ENCODE peak calls at places on chromosome 3, in seven cellular contexts. S is EL; H is NCI-H748 treated with DMSO at 0.1 percent for 48 hours; J is DMS53; Z is brain microvascular endothelial cell; L is activated CD4-positive, alpha-beta T cell treated with anti-CD3 and anti-CD28 coated beads, Interleukin-2, amount 50 U/mL, for 24 hours; E is T-helper 9 cell. G is an unnamed sample.

GRCh38 chr3:71142440-71143161 is 440.9 kb downstream of the FOXP1 start:
- DNase-seq in H (no peak), L (no peak), S (no peak), J (peak; percentile 74), Z (no peak), E (no peak), G (no peak)

GRCh38 chr3:44468572-44469520 is 8.6 kb downstream of the ZNF445 start:
- DNase-seq in E (no peak), S (peak; percentile 52), H (no peak), L (peak; percentile 17), J (peak; percentile 2), Z (peak; percentile 63), G (no peak)

GRCh38 chr3:158768361-158768787 is 33.5 kb upstream of the MFSD1 start:
- DNase-seq in E (no peak), S (peak; percentile 55), L (no peak), J (peak; percentile 54), H (no peak), Z (peak; percentile 80), G (no peak)

GRCh38 chr3:189721873-189722665 is 90.9 kb downstream of the TP63 start:
- DNase-seq in E (no peak), S (no peak), L (no peak), H (no peak), J (no peak), Z (no peak), G (no peak)

GRCh38 chr3:139388077-139388476 is 1.4 kb downstream of the COPB2 start:
- DNase-seq in J (no peak), H (no peak), L (no peak), E (no peak), Z (no peak), S (no peak), G (no peak)

GRCh38 chr3:179541596-179541995 is 21.1 kb upstream of the ACTL6A start:
- DNase-seq in E (no peak), S (no peak), Z (no peak), L (no peak), J (no peak), H (no peak), G (no peak)

GRCh38 chr3:171334465-171334811 is 125.8 kb downstream of the TNIK start:
- DNase-seq in Z (no peak), J (peak; percentile 83), E (no peak), L (no peak), S (no peak), H (no peak), G (no peak)

GRCh38 chr3:154602241-154602640 is 172.3 kb upstream of the GPR149 start:
- DNase-seq in L (no peak), E (no peak), J (no peak), Z (no peak), S (no peak), H (no peak), G (no peak)

GRCh38 chr3:66253790-66254620 is 33.2 kb downstream of the SLC25A26 start:
- DNase-seq in S (peak; percentile 33), Z (no peak), L (no peak), J (peak; percentile 12), H (peak; percentile 8), E (no peak), G (no peak)

GRCh38 chr3:72538070-72538745 is 310.0 kb downstream of the SHQ1 start:
- DNase-seq in Z (no peak), S (no peak), L (peak; percentile 14), H (no peak), E (no peak), J (no peak), G (no peak)

GRCh38 chr3:138089091-138089490 is 26.3 kb downstream of the DZIP1L start:
- DNase-seq in L (no peak), Z (peak; percentile 62), H (no peak), S (peak; percentile 77), E (no peak), J (no peak), G (no peak)

GRCh38 chr3:75012791-75013190 is 398.3 kb upstream of the CNTN3 start:
- DNase-seq in J (no peak), Z (no peak), E (no peak), H (no peak), S (no peak), L (no peak), G (peak; percentile 36)

GRCh38 chr3:21562225-21562624 is 188.8 kb downstream of the ZNF385D start:
- DNase-seq in L (no peak), J (no peak), E (no peak), H (no peak), Z (no peak), S (no peak), G (no peak)

GRCh38 chr3:186589115-186589514 is 18.6 kb downstream of the DNAJB11 start:
- DNase-seq in L (no peak), S (peak; percentile 15), H (no peak), Z (no peak), E (no peak), J (peak; percentile 59), G (no peak)

GRCh38 chr3:3664916-3665315 is 134.3 kb upstream of the LRRN1 start:
- DNase-seq in L (no peak), Z (no peak), J (peak; percentile 6), H (no peak), E (no peak), S (no peak), G (no peak)

GRCh38 chr3:131250466-131250865 is 131.1 kb upstream of the NUDT16 start:
- DNase-seq in S (no peak), L (no peak), E (no peak), J (no peak), H (no peak), Z (no peak), G (no peak)

GRCh38 chr3:72597756-72598195 is 250.5 kb downstream of the SHQ1 start:
- DNase-seq in Z (no peak), L (no peak), E (no peak), S (peak; percentile 31), H (peak; percentile 2), J (peak; percentile 12), G (peak; percentile 14)

GRCh38 chr3:197253243-197253947 is 45.0 kb downstream of the DLG1 start:
- DNase-seq in L (peak; percentile 1), J (no peak), Z (no peak), H (no peak), E (no peak), S (no peak), G (no peak)

GRCh38 chr3:14338898-14339458 is 63.4 kb upstream of the SLC6A6 start:
- DNase-seq in H (no peak), J (no peak), S (no peak), L (no peak), E (no peak), Z (no peak), G (no peak)

GRCh38 chr3:158097571-158098553 is 8.4 kb downstream of the SHOX2 start:
- DNase-seq in Z (peak; percentile 39), S (peak; percentile 45), E (peak; percentile 51), L (peak; percentile 54), H (peak; percentile 67), J (peak; percentile 93), G (peak; percentile 25)

GRCh38 chr3:107727102-107727501 is 204.3 kb downstream of the BBX start:
- DNase-seq in Z (no peak), L (no peak), H (no peak), J (no peak), E (no peak), S (no peak), G (no peak)

GRCh38 chr3:122356402-122356801 is 26.6 kb downstream of the MIX23 start:
- DNase-seq in J (peak; percentile 71), L (no peak), Z (no peak), H (peak; percentile 6), E (peak; percentile 4), S (peak; percentile 26), G (peak; percentile 45)

GRCh38 chr3:100603449-100603848 is 6.0 kb upstream of the ADGRG7 start:
- DNase-seq in J (peak; percentile 74), L (no peak), S (peak; percentile 39), H (no peak), Z (peak; percentile 29), E (no peak), G (no peak)

GRCh38 chr3:14434541-14435151 is 32.2 kb downstream of the SLC6A6 start:
- DNase-seq in L (no peak), H (no peak), J (no peak), S (no peak), E (no peak), Z (no peak), G (no peak)

GRCh38 chr3:184361532-184361931 is at the start of the genes CLCN2 and POLR2H:
- DNase-seq in J (peak; percentile 75), S (peak; percentile 60), E (peak; percentile 38), Z (no peak), L (no peak), H (no peak), G (peak; percentile 36)

GRCh38 chr3:121431717-121432517 is 113.9 kb downstream of the POLQ start:
- DNase-seq in J (peak; percentile 61), E (peak; percentile 1), L (peak; percentile 69), S (peak; percentile 51), H (no peak), Z (peak; percentile 54), G (no peak)

GRCh38 chr3:13607821-13608620 is 59.1 kb downstream of the FBLN2 start:
- DNase-seq in H (no peak), E (no peak), S (no peak), L (no peak), J (no peak), Z (no peak), G (no peak)

GRCh38 chr3:179476215-179476614 is 24.9 kb upstream of the GNB4 start:
- DNase-seq in H (no peak), L (no peak), Z (no peak), J (peak; percentile 12), E (no peak), S (no peak), G (no peak)

GRCh38 chr3:194009892-194010533 is 125.9 kb upstream of the HES1 start:
- DNase-seq in Z (no peak), H (no peak), E (no peak), L (no peak), S (no peak), J (peak; percentile 51), G (no peak)

GRCh38 chr3:65669163-65669875 is 369.4 kb downstream of the MAGI1 start:
- DNase-seq in S (no peak), H (no peak), L (no peak), J (no peak), Z (peak; percentile 40), E (no peak), G (no peak)

GRCh38 chr3:46844851-46845250 is 18.4 kb downstream of the MYL3 start:
- DNase-seq in E (no peak), J (no peak), S (no peak), H (no peak), L (no peak), Z (no peak), G (no peak)

GRCh38 chr3:123783050-123783724 is 100.9 kb downstream of the MYLK start:
- DNase-seq in J (no peak), Z (no peak), H (no peak), L (no peak), S (no peak), E (no peak), G (no peak)

GRCh38 chr3:46423588-46423987 is 16.5 kb downstream of the CCRL2 start:
- DNase-seq in Z (no peak), L (no peak), E (no peak), H (no peak), S (peak; percentile 21), J (peak; percentile 21), G (no peak)

GRCh38 chr3:134998855-134999254 is 203.8 kb downstream of the EPHB1 start:
- DNase-seq in L (no peak), S (no peak), H (no peak), Z (no peak), E (no peak), J (peak; percentile 11), G (no peak)

GRCh38 chr3:50450135-50450911 is 53.1 kb downstream of the CACNA2D2 start:
- DNase-seq in S (no peak), L (peak; percentile 27), H (no peak), J (peak; percentile 59), Z (no peak), E (peak; percentile 22), G (peak; percentile 22)

GRCh38 chr3:189170559-189170958 is 1.2 kb upstream of the TPRG1 start:
- DNase-seq in Z (no peak), H (no peak), E (no peak), S (peak; percentile 18), L (no peak), J (no peak), G (no peak)

GRCh38 chr3:42118762-42119361 is 27.7 kb downstream of the TRAK1 start:
- DNase-seq in L (no peak), H (peak; percentile 1), J (peak; percentile 65), S (peak; percentile 43), E (no peak), Z (peak; percentile 52), G (peak; percentile 9)

GRCh38 chr3:76582632-76583378 is 457.1 kb upstream of the ROBO2 start:
- DNase-seq in Z (no peak), S (no peak), H (no peak), E (no peak), L (no peak), J (no peak), G (no peak)